ENCODE peak calls at places on chromosomes 4 and X, in six cellular contexts. One of them, this sample, is unnamed.

GRCh38 chr4:168859888-168860694 is 150.0 kb downstream of the CBR4 start:
- DNase-seq in heart right ventricle: no peak
- DNase-seq in OCI-LY7: no peak
- DNase-seq in fibroblast of the aortic adventitia: no peak
- DNase-seq in epithelial cell of esophagus: no peak
- DNase-seq in lower lobe of right lung: no peak
- DNase-seq in this sample: no peak

GRCh38 chr4:154616287-154616686 is 3.8 kb upstream of the FGG start:
- DNase-seq in heart right ventricle: no peak
- DNase-seq in OCI-LY7: no peak
- DNase-seq in fibroblast of the aortic adventitia: no peak
- DNase-seq in epithelial cell of esophagus: no peak
- DNase-seq in lower lobe of right lung: no peak
- DNase-seq in this sample: no peak

GRCh38 chr4:117770269-117771087 is 263.8 kb upstream of the NDST3 start:
- DNase-seq in heart right ventricle: no peak
- DNase-seq in OCI-LY7: no peak
- DNase-seq in fibroblast of the aortic adventitia: no peak
- DNase-seq in epithelial cell of esophagus: no peak
- DNase-seq in lower lobe of right lung: no peak
- DNase-seq in this sample: no peak

GRCh38 chrX:149462849-149463248 is 42.3 kb downstream of the IDS start:
- DNase-seq in heart right ventricle: peak; percentile 9
- DNase-seq in OCI-LY7: no peak
- DNase-seq in fibroblast of the aortic adventitia: peak; percentile 83
- DNase-seq in epithelial cell of esophagus: no peak
- DNase-seq in lower lobe of right lung: no peak
- DNase-seq in this sample: no peak

GRCh38 chr4:154807042-154807630 is 26.1 kb downstream of the RBM46 start:
- DNase-seq in heart right ventricle: no peak
- DNase-seq in OCI-LY7: peak; percentile 49
- DNase-seq in fibroblast of the aortic adventitia: peak; percentile 78
- DNase-seq in epithelial cell of esophagus: peak; percentile 59
- DNase-seq in lower lobe of right lung: no peak
- DNase-seq in this sample: peak; percentile 5

GRCh38 chrX:100642296-100642695 is 1.7 kb upstream of the SRPX2 start:
- DNase-seq in heart right ventricle: no peak
- DNase-seq in OCI-LY7: no peak
- DNase-seq in fibroblast of the aortic adventitia: no peak
- DNase-seq in epithelial cell of esophagus: no peak
- DNase-seq in lower lobe of right lung: no peak
- DNase-seq in this sample: no peak

GRCh38 chrX:45850197-45850774 is 649.6 kb upstream of the DIPK2B start:
- DNase-seq in heart right ventricle: peak; percentile 2
- DNase-seq in OCI-LY7: no peak
- DNase-seq in fibroblast of the aortic adventitia: peak; percentile 4
- DNase-seq in epithelial cell of esophagus: peak; percentile 41
- DNase-seq in lower lobe of right lung: no peak
- DNase-seq in this sample: no peak

GRCh38 chrX:148049441-148049840 is 68.3 kb downstream of the FMR1NB start:
- DNase-seq in heart right ventricle: no peak
- DNase-seq in OCI-LY7: peak; percentile 60
- DNase-seq in fibroblast of the aortic adventitia: peak; percentile 47
- DNase-seq in epithelial cell of esophagus: peak; percentile 34
- DNase-seq in lower lobe of right lung: no peak
- DNase-seq in this sample: peak; percentile 4

GRCh38 chr4:123398803-123399637 is 2.4 kb downstream of the SPRY1 start:
- DNase-seq in heart right ventricle: peak; percentile 54
- DNase-seq in OCI-LY7: peak; percentile 58
- DNase-seq in fibroblast of the aortic adventitia: peak; percentile 86
- DNase-seq in epithelial cell of esophagus: peak; percentile 68
- DNase-seq in lower lobe of right lung: peak; percentile 83
- DNase-seq in this sample: no peak

GRCh38 chrX:103356897-103357296 is 591 bp downstream of the TCEAL9 start:
- DNase-seq in heart right ventricle: peak; percentile 18
- DNase-seq in OCI-LY7: no peak
- DNase-seq in fibroblast of the aortic adventitia: no peak
- DNase-seq in epithelial cell of esophagus: no peak
- DNase-seq in lower lobe of right lung: no peak
- DNase-seq in this sample: no peak

GRCh38 chr4:6577409-6577808 is 2.4 kb downstream of the MAN2B2 start:
- DNase-seq in heart right ventricle: no peak
- DNase-seq in OCI-LY7: no peak
- DNase-seq in fibroblast of the aortic adventitia: no peak
- DNase-seq in epithelial cell of esophagus: no peak
- DNase-seq in lower lobe of right lung: no peak
- DNase-seq in this sample: no peak
- H3K4me3 ChIP-seq in heart right ventricle: no peak overlapping the region
- H3K4me3 ChIP-seq in OCI-LY7: no peak overlapping the region
- H3K4me3 ChIP-seq in fibroblast of the aortic adventitia: no peak overlapping the region
- H3K4me3 ChIP-seq in epithelial cell of esophagus: no peak overlapping the region
- H3K4me3 ChIP-seq in lower lobe of right lung: no peak overlapping the region
- H3K4me3 ChIP-seq in this sample: no peak overlapping the region

DNA sequence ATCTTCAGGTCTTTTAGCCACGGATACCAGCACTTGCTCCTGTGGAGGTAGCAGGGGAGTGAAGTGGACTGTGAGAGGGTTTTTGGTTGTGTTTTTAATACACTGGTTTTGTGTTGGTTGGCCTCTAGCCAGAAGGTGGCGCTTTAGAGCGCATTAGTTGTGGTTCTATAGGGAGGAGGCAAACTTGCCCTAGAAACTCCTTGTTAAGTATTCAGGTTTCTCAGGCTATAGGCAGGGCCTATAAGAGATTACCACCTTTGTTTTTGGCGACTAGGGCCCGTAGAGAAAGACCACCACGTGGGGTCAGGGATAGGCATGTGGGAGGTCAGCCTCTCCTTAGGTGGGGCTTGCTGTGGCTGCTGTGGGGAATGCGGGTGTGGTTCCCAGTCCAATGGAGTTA is 221.6 kb upstream of the SPANXN4 start:
- DNase-seq in heart right ventricle: no peak
- DNase-seq in OCI-LY7: no peak
- DNase-seq in fibroblast of the aortic adventitia: no peak
- DNase-seq in epithelial cell of esophagus: no peak
- DNase-seq in lower lobe of right lung: no peak
- DNase-seq in this sample: no peak
- TF ChIP-seq CTCF in heart right ventricle: no peak
- TF ChIP-seq CTCF in OCI-LY7: peak; percentile 37
- TF ChIP-seq CTCF in fibroblast of the aortic adventitia: no peak
- TF ChIP-seq CTCF in epithelial cell of esophagus: no peak
- TF ChIP-seq CTCF in lower lobe of right lung: no peak
- TF ChIP-seq CTCF in this sample: peak; percentile 15

DNA sequence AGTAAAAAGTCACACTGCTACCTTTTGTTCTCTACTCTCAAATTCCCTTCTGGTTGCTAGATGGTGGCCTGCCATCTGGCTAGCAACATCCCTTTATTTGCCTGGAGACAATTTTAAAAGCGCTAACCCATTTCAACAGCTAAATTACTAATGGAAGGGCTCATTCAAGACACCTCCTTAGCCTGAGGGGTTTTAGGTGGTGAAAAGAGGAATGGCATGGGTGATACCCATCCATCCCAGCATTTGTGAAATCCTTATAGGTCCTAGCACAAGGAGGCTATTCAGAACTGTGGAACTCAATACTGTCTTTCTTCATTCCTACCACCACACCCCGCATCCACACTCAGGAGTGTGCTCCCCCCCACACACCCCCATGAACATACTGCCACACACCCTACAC is 33.5 kb downstream of the ARHGEF9 start:
- DNase-seq in heart right ventricle: no peak
- DNase-seq in OCI-LY7: no peak
- DNase-seq in fibroblast of the aortic adventitia: no peak
- DNase-seq in epithelial cell of esophagus: peak; percentile 46
- DNase-seq in lower lobe of right lung: no peak
- DNase-seq in this sample: no peak
- H3K4me3 ChIP-seq in heart right ventricle: no peak overlapping the region
- H3K4me3 ChIP-seq in OCI-LY7: no peak overlapping the region
- H3K4me3 ChIP-seq in fibroblast of the aortic adventitia: no peak overlapping the region
- H3K4me3 ChIP-seq in epithelial cell of esophagus: no peak overlapping the region
- H3K4me3 ChIP-seq in lower lobe of right lung: no peak overlapping the region
- H3K4me3 ChIP-seq in this sample: no peak overlapping the region

DNA sequence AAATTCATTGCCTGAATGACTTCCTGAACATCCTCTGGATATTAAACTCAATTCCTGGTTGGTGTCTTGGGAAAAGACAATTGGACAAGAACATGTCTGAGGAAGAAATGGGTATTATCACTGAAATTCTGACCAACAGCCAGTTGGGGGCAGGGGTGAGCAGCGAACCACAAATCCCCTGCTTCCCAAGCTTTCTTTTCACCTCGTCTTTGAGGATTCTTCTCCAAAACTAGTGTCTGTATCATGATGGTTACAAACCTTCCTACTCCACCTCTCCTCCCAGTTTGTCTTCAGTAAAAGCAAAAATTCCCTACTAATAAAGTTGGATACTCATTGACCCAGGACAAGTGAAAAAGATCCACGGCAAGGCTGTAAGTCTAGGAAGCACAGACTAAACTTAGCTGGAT is 48.3 kb upstream of the WDR1 start:
- DNase-seq in heart right ventricle: no peak
- DNase-seq in OCI-LY7: no peak
- DNase-seq in fibroblast of the aortic adventitia: peak; percentile 81
- DNase-seq in epithelial cell of esophagus: peak; percentile 56
- DNase-seq in lower lobe of right lung: no peak
- DNase-seq in this sample: no peak
- TF ChIP-seq CTCF in heart right ventricle: peak; percentile 64
- TF ChIP-seq CTCF in OCI-LY7: peak; percentile 76
- TF ChIP-seq CTCF in fibroblast of the aortic adventitia: peak; percentile 79
- TF ChIP-seq CTCF in epithelial cell of esophagus: peak; percentile 76
- TF ChIP-seq CTCF in lower lobe of right lung: peak; percentile 63
- TF ChIP-seq CTCF in this sample: peak; percentile 72

GRCh38 chr4:16120720-16121119 is 36.9 kb upstream of the PROM1 start:
- DNase-seq in heart right ventricle: no peak
- DNase-seq in OCI-LY7: peak; percentile 29
- DNase-seq in fibroblast of the aortic adventitia: no peak
- DNase-seq in epithelial cell of esophagus: no peak
- DNase-seq in lower lobe of right lung: no peak
- DNase-seq in this sample: no peak
- H3K4me3 ChIP-seq in heart right ventricle: no peak overlapping the region
- H3K4me3 ChIP-seq in OCI-LY7: no peak overlapping the region
- H3K4me3 ChIP-seq in fibroblast of the aortic adventitia: no peak overlapping the region
- H3K4me3 ChIP-seq in epithelial cell of esophagus: no peak overlapping the region
- H3K4me3 ChIP-seq in lower lobe of right lung: no peak overlapping the region
- H3K4me3 ChIP-seq in this sample: no peak overlapping the region

DNA sequence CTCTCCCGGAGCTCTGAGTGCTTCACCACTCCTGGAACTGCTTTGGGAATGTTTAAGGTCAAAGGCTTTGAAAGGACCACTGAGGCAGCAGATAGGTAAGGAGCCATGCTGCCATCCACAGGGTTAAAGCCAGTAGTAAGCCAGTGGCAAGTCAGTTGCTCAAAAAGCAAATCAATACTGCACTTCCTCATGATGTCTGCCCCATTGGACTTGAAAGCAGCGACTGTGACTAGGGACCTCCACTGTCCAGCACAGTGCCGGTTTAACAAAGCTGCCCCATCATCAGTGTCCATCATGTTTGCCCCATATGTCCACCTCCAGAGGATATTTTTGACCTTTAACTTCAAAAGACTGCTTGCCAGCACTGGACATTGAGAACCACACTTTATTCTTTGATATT is 49.9 kb upstream of the FGF13 start:
- DNase-seq in heart right ventricle: no peak
- DNase-seq in OCI-LY7: no peak
- DNase-seq in fibroblast of the aortic adventitia: no peak
- DNase-seq in epithelial cell of esophagus: no peak
- DNase-seq in lower lobe of right lung: no peak
- DNase-seq in this sample: no peak
- TF ChIP-seq CTCF in heart right ventricle: no peak
- TF ChIP-seq CTCF in OCI-LY7: no peak
- TF ChIP-seq CTCF in fibroblast of the aortic adventitia: no peak
- TF ChIP-seq CTCF in epithelial cell of esophagus: no peak
- TF ChIP-seq CTCF in lower lobe of right lung: no peak
- TF ChIP-seq CTCF in this sample: no peak

DNA sequence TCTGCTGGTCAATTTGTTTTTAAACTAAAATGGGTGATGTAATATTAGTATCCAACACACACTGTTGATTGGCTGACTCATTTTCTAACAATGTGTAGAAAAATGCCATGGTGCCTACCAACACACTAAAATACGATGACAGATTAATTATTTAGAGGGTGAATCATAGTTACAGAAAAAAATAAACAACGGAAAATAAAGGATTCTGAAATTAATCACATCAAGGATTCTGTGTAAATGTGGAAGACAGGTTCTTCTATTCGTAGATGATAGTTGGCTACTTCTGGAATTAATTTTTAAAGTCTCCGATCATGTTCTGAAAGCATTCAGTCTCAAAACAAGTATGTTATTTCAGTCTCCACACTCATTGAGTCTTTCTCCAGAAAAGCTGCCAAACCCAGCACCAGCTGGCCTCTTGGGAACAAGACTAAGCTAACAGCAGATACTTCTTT is 8.2 kb upstream of the IQCM start:
- DNase-seq in heart right ventricle: no peak
- DNase-seq in OCI-LY7: no peak
- DNase-seq in fibroblast of the aortic adventitia: peak; percentile 78
- DNase-seq in epithelial cell of esophagus: peak; percentile 86
- DNase-seq in lower lobe of right lung: no peak
- DNase-seq in this sample: no peak
- H3K4me3 ChIP-seq in heart right ventricle: no peak overlapping the region
- H3K4me3 ChIP-seq in OCI-LY7: no peak overlapping the region
- H3K4me3 ChIP-seq in fibroblast of the aortic adventitia: no peak overlapping the region
- H3K4me3 ChIP-seq in epithelial cell of esophagus: no peak overlapping the region
- H3K4me3 ChIP-seq in lower lobe of right lung: no peak overlapping the region
- H3K4me3 ChIP-seq in this sample: no peak overlapping the region

DNA sequence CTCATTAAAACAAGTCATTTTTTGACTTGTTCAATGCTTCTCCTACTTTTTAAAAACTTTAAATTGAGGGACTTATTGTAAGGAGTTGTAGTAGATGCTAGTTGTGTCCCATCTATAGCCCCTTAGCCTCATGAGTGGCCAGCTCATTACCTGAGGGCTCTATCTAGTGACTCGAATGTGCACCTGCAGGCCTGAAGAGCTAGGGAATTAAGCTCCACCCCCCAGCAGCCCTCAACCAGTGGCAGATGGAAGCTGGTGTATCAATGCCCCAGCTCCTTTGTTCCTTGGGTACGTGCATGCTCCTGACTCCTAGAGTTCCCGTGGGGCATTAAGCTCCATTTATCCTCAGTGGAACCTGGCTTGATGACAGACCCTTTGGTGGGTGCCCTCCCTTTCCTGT is 146.7 kb upstream of the FAM9B start:
- DNase-seq in heart right ventricle: no peak
- DNase-seq in OCI-LY7: no peak
- DNase-seq in fibroblast of the aortic adventitia: no peak
- DNase-seq in epithelial cell of esophagus: no peak
- DNase-seq in lower lobe of right lung: no peak
- DNase-seq in this sample: no peak
- TF ChIP-seq CTCF in heart right ventricle: no peak
- TF ChIP-seq CTCF in OCI-LY7: no peak
- TF ChIP-seq CTCF in fibroblast of the aortic adventitia: no peak
- TF ChIP-seq CTCF in epithelial cell of esophagus: no peak
- TF ChIP-seq CTCF in lower lobe of right lung: no peak
- TF ChIP-seq CTCF in this sample: no peak